ENCODE peak calls at places on chromosomes 7 and 10, in eight cellular contexts. Y, R, H, I, W, J, M and Q are unnamed samples.

GRCh38 chr10:78513986-78514385 is 480.3 kb downstream of the RPS24 start:
- DNase-seq in R (no peak), W (no peak), Y (no peak), H (no peak), M (no peak), I (no peak), J (no peak), Q (no peak)

GRCh38 chr7:76513817-76514799 is 3.8 kb downstream of the UPK3B start:
- DNase-seq in Y (no peak), R (no peak), W (no peak), H (no peak), M (no peak), I (no peak), J (peak; percentile 62), Q (no peak)

GRCh38 chr10:6473901-6474370 is 106.1 kb downstream of the PRKCQ start:
- DNase-seq in W (no peak), R (no peak), I (no peak), Y (no peak), M (no peak), J (no peak), H (no peak), Q (no peak)

GRCh38 chr7:87151002-87151505 is 1.2 kb upstream of the DMTF1 start:
- DNase-seq in R (no peak), J (no peak), H (no peak), Y (no peak), W (no peak), I (no peak), M (no peak), Q (no peak)

GRCh38 chr7:101169110-101169837 is 3.9 kb upstream of the VGF start:
- DNase-seq in I (no peak), H (no peak), Y (no peak), W (no peak), M (no peak), R (no peak), J (no peak), Q (no peak)

GRCh38 chr10:11570751-11571150 is 40.7 kb downstream of the USP6NL start:
- DNase-seq in W (no peak), I (no peak), H (no peak), J (no peak), M (no peak), Y (no peak), R (no peak), Q (no peak)

GRCh38 chr7:114109299-114109698 is 190.5 kb upstream of the PPP1R3A start:
- DNase-seq in M (no peak), Y (no peak), H (no peak), I (no peak), W (no peak), R (no peak), J (no peak), Q (no peak)

GRCh38 chr10:11401314-11402222 is 209.9 kb downstream of the USP6NL start:
- DNase-seq in I (no peak), W (no peak), R (no peak), M (no peak), H (no peak), Y (no peak), J (no peak), Q (no peak)

GRCh38 chr10:49621561-49621960 is 7.7 kb downstream of the CHAT start:
- DNase-seq in R (no peak), M (no peak), J (no peak), Y (no peak), H (no peak), I (no peak), W (no peak), Q (no peak)

GRCh38 chr7:108448777-108449576 is 7.3 kb downstream of the NRCAM start:
- DNase-seq in H (no peak), I (no peak), W (no peak), R (no peak), M (no peak), J (no peak), Y (no peak), Q (no peak)

GRCh38 chr10:51007781-51008180 is 66.5 kb upstream of the PRKG1 start:
- DNase-seq in J (no peak), M (no peak), R (no peak), Y (no peak), W (no peak), I (no peak), H (no peak), Q (no peak)

GRCh38 chr10:17250736-17251135 is 22.7 kb downstream of the VIM start:
- DNase-seq in W (no peak), R (no peak), Y (no peak), M (no peak), I (no peak), H (no peak), J (no peak), Q (no peak)

GRCh38 chr10:17963431-17963830 is 11.7 kb downstream of the SLC39A12 start:
- DNase-seq in R (no peak), M (no peak), Y (no peak), H (no peak), I (no peak), J (no peak), W (no peak), Q (no peak)

GRCh38 chr7:30921951-30922401 is 10.3 kb downstream of the AQP1 start:
- DNase-seq in J (peak; percentile 71), R (peak; percentile 43), M (no peak), H (no peak), W (no peak), Y (no peak), I (peak; percentile 23), Q (no peak)

GRCh38 chr7:36775673-36776072 is 51.4 kb upstream of the AOAH start:
- DNase-seq in H (no peak), J (no peak), I (no peak), W (no peak), M (no peak), Y (no peak), R (no peak), Q (no peak)

GRCh38 chr7:106050743-106051110 is 61.4 kb downstream of the SYPL1 start:
- DNase-seq in Y (no peak), W (no peak), J (no peak), R (no peak), M (no peak), H (no peak), I (no peak), Q (no peak)

GRCh38 chr7:121516791-121517305 is 120.7 kb upstream of the FAM3C start:
- DNase-seq in H (no peak), M (no peak), J (no peak), R (no peak), I (no peak), W (no peak), Y (no peak), Q (no peak)

GRCh38 chr7:98284335-98285036 is 3.0 kb downstream of the BRI3 start:
- DNase-seq in W (no peak), J (peak; percentile 92), Y (peak; percentile 77), M (no peak), R (no peak), I (peak; percentile 85), H (peak; percentile 51), Q (no peak)

GRCh38 chr7:98283887-98284222 is 2.4 kb downstream of the BRI3 start:
- DNase-seq in I (no peak), R (no peak), W (no peak), J (no peak), M (no peak), H (no peak), Y (no peak), Q (no peak)

GRCh38 chr7:98282727-98283126 is 1.2 kb downstream of the BRI3 start:
- DNase-seq in I (no peak), Y (no peak), H (no peak), W (no peak), R (no peak), M (no peak), J (no peak), Q (no peak)

GRCh38 chr7:98281757-98282652 is 519 bp downstream of the BRI3 start:
- DNase-seq in M (no peak), W (no peak), R (no peak), J (peak; percentile 95), H (no peak), I (peak; percentile 46), Y (no peak), Q (no peak)

DNA sequence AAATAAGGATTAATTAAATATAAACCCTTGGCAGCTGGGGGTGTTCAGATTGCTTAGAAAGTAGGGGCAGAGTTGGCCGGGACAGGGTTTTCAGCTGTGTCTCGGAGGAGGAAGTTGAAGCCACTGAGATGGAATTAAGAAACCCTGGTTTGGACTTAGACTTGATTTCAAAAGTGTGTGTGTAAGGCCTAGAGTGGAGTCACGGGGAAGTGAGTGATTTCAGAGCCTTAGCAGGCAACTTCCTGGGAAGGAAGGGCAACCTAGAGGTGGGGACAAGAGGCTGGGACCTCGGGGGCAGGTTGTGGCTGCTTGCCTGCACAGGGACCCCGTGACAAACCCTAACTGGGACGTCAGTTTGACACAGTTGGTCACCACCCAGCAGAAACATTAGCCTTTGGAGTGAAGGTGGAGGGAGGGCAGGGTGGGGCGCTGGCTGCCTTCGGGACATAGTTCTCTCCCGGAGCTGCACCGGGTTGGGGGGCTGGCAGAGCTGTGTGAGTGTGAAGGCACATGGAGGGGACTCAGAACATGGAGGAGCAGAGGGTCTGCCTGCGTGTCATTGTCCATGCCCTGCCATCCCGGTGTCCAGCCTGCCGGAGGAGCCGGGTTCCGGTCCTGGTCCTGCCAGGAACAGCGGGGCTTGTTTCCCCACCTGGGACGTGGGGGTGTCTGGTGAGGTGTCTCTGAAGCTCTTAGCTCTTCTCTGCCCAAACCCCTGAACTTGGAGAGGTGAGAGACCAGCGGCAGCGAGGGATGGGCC is 1.8 kb downstream of the BRI3 start:
- DNase-seq in H (no peak), Y (no peak), J (peak; percentile 85), I (peak; percentile 49), M (no peak), R (no peak), W (no peak), Q (no peak)
- TF ChIP-seq POLR2AphosphoS5 in H (no peak), Y (no peak), J (peak; percentile 28), I (no peak), M (no peak), R (no peak), W (no peak), Q (no peak)

GRCh38 chr7:83548250-83548649 is 100.7 kb downstream of the SEMA3E start:
- DNase-seq in H (no peak), M (no peak), Y (no peak), I (no peak), W (no peak), J (no peak), R (no peak), Q (no peak)
- H3K27ac ChIP-seq in H (no peak overlapping the region), M (no peak overlapping the region), Y (no peak overlapping the region), I (peak overlapping the region; percentile 54), W (no peak overlapping the region), J (no peak overlapping the region), R (no peak overlapping the region), Q (peak overlapping the region; percentile 78)

GRCh38 chr10:43160067-43160918 is 22.0 kb downstream of the CSGALNACT2 start:
- DNase-seq in M (no peak), J (no peak), I (no peak), Y (no peak), R (no peak), W (no peak), H (no peak), Q (no peak)
- TF ChIP-seq POLR2AphosphoS5 in M (no peak), J (no peak), I (no peak), Y (no peak), R (no peak), W (no peak), H (no peak), Q (no peak)

DNA sequence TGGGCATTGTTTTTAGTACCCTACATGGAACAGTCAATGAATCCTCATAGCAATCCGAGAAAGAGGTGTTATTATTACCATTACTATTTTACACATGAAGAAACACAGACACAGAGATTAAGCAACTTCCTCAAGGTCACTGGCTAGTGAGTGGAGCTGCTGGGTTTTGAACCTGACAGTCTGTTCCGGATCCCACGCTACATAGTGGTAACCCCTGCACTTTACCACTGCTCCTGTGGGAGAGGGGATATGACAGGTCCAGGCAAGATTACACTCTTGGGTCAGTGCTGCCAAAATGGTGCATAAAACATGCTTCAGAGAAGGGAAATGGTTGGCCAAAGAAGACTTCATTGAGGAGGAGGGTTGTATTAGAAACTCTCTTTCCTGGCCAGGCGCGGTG is 185.7 kb downstream of the XPNPEP1 start:
- DNase-seq in W (no peak), M (no peak), H (no peak), I (no peak), Y (no peak), R (no peak), J (no peak), Q (no peak)
- H3K27ac ChIP-seq in W (no peak overlapping the region), M (no peak overlapping the region), H (no peak overlapping the region), I (no peak overlapping the region), Y (no peak overlapping the region), R (no peak overlapping the region), J (no peak overlapping the region), Q (no peak overlapping the region)